ENCODE peak calls at places on chromosome 5, in five cellular contexts. One of them, this sample, is unnamed. For H3K9me3 and H3K4me1, the result is how much of the 10 kb centered on the place peaks cover.

GRCh38 chr5:2172471-2172870 is 289.7 kb upstream of the IRX4 start:
- DNase-seq in PC-9: no peak
- DNase-seq in IMR-90: no peak
- DNase-seq in endothelial cell of umbilical vein: no peak
- DNase-seq in aorta: no peak
- DNase-seq in this sample: no peak

GRCh38 chr5:50666261-50667078 is at the start of gene PARP8:
- DNase-seq in PC-9: no peak
- DNase-seq in IMR-90: peak
- DNase-seq in endothelial cell of umbilical vein: no peak
- DNase-seq in aorta: peak
- DNase-seq in this sample: peak

GRCh38 chr5:100647461-100648230 is 112.5 kb downstream of the FAM174A start:
- DNase-seq in PC-9: no peak
- DNase-seq in IMR-90: no peak
- DNase-seq in endothelial cell of umbilical vein: peak
- DNase-seq in aorta: peak
- DNase-seq in this sample: no peak

GRCh38 chr5:73093943-73094342 is 26.4 kb upstream of the TMEM171 start:
- DNase-seq in PC-9: peak
- DNase-seq in IMR-90: peak
- DNase-seq in endothelial cell of umbilical vein: peak
- DNase-seq in aorta: no peak
- DNase-seq in this sample: peak

GRCh38 chr5:71882826-71883744 is 164.0 kb downstream of the CARTPT start:
- DNase-seq in PC-9: peak
- DNase-seq in IMR-90: peak
- DNase-seq in endothelial cell of umbilical vein: no peak
- DNase-seq in aorta: no peak
- DNase-seq in this sample: peak

GRCh38 chr5:30918171-30918570 is 275.3 kb upstream of the CDH6 start:
- DNase-seq in PC-9: peak
- DNase-seq in IMR-90: peak
- DNase-seq in endothelial cell of umbilical vein: no peak
- DNase-seq in aorta: no peak
- DNase-seq in this sample: no peak

GRCh38 chr5:61623401-61624069 is 291.5 kb downstream of the ZSWIM6 start:
- DNase-seq in PC-9: no peak
- DNase-seq in IMR-90: no peak
- DNase-seq in endothelial cell of umbilical vein: peak
- DNase-seq in aorta: no peak
- DNase-seq in this sample: no peak

GRCh38 chr5:60248900-60249299 is 355.4 kb upstream of the PDE4D start:
- DNase-seq in PC-9: no peak
- DNase-seq in IMR-90: no peak
- DNase-seq in endothelial cell of umbilical vein: no peak
- DNase-seq in aorta: peak
- DNase-seq in this sample: no peak

GRCh38 chr5:84764227-84764626 is 379.5 kb upstream of the EDIL3 start:
- DNase-seq in PC-9: no peak
- DNase-seq in IMR-90: no peak
- DNase-seq in endothelial cell of umbilical vein: no peak
- DNase-seq in aorta: no peak
- DNase-seq in this sample: no peak

GRCh38 chr5:138653502-138653901 is 78.3 kb upstream of the HSPA9 start:
- DNase-seq in PC-9: peak
- DNase-seq in IMR-90: peak
- DNase-seq in endothelial cell of umbilical vein: no peak
- DNase-seq in aorta: no peak
- DNase-seq in this sample: no peak

GRCh38 chr5:116856271-116856670 is 281.6 kb upstream of the SEMA6A start:
- DNase-seq in PC-9: no peak
- DNase-seq in IMR-90: no peak
- DNase-seq in endothelial cell of umbilical vein: no peak
- DNase-seq in aorta: no peak
- DNase-seq in this sample: no peak
- H3K4me3 ChIP-seq in PC-9: no peak
- H3K4me3 ChIP-seq in IMR-90: no peak
- H3K4me3 ChIP-seq in endothelial cell of umbilical vein: no peak
- H3K4me3 ChIP-seq in aorta: no peak
- H3K4me3 ChIP-seq in this sample: no peak

GRCh38 chr5:141351591-141351990 is 1.7 kb downstream of the PCDHGB1 start:
- DNase-seq in PC-9: no peak
- DNase-seq in IMR-90: no peak
- DNase-seq in endothelial cell of umbilical vein: no peak
- DNase-seq in aorta: no peak
- DNase-seq in this sample: no peak
- H3K9me3 ChIP-seq in PC-9: under half
- H3K9me3 ChIP-seq in IMR-90: under half
- H3K9me3 ChIP-seq in endothelial cell of umbilical vein: under half
- H3K9me3 ChIP-seq in aorta: under half
- H3K9me3 ChIP-seq in this sample: under half

GRCh38 chr5:144194148-144194547 is 23.5 kb downstream of the KCTD16 start:
- DNase-seq in PC-9: no peak
- DNase-seq in IMR-90: no peak
- DNase-seq in endothelial cell of umbilical vein: no peak
- DNase-seq in aorta: no peak
- DNase-seq in this sample: no peak
- H3K4me1 ChIP-seq in PC-9: under half
- H3K4me1 ChIP-seq in IMR-90: under half
- H3K4me1 ChIP-seq in endothelial cell of umbilical vein: under half
- H3K4me1 ChIP-seq in aorta: under half
- H3K4me1 ChIP-seq in this sample: under half

DNA sequence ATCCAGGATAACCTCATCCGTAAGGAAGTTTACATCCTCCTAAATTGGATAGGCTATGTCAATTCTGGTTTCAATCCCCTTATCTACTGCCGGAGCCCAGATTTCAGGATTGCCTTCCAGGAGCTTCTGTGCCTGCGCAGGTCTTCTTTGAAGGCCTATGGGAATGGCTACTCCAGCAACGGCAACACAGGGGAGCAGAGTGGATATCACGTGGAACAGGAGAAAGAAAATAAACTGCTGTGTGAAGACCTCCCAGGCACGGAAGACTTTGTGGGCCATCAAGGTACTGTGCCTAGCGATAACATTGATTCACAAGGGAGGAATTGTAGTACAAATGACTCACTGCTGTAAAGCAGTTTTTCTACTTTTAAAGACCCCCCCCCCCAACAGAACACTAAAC is 1.3 kb downstream of the ADRB2 start:
- DNase-seq in PC-9: peak
- DNase-seq in IMR-90: peak
- DNase-seq in endothelial cell of umbilical vein: no peak
- DNase-seq in aorta: no peak
- DNase-seq in this sample: peak
- H3K4me3 ChIP-seq in PC-9: peak
- H3K4me3 ChIP-seq in IMR-90: peak
- H3K4me3 ChIP-seq in endothelial cell of umbilical vein: no peak
- H3K4me3 ChIP-seq in aorta: no peak
- H3K4me3 ChIP-seq in this sample: peak

This sample was measured in SJSA1.